ENCODE peak calls at places on chromosomes 16 and 17, in seven cellular contexts. One of them, this sample, is unnamed.

GRCh38 chr16:75644240-75645012 is 3.0 kb downstream of the KARS1 start:
- DNase-seq in A549: no peak
- DNase-seq in K562: no peak
- DNase-seq in SK-N-SH: no peak
- DNase-seq in GM12878: no peak
- DNase-seq in HepG2: no peak
- DNase-seq in H1: no peak
- DNase-seq in this sample: no peak

GRCh38 chr16:66699898-66700297 is 3.4 kb upstream of the CMTM4 start:
- DNase-seq in H1: no peak
- DNase-seq in GM12878: no peak
- DNase-seq in SK-N-SH: no peak
- DNase-seq in A549: no peak
- DNase-seq in HepG2: no peak
- DNase-seq in K562: no peak
- DNase-seq in this sample: no peak

GRCh38 chr17:40862985-40863733 is 3.9 kb downstream of the KRT12 start:
- DNase-seq in HepG2: peak
- DNase-seq in SK-N-SH: no peak
- DNase-seq in GM12878: no peak
- DNase-seq in H1: peak
- DNase-seq in A549: no peak
- DNase-seq in K562: no peak
- DNase-seq in this sample: no peak

GRCh38 chr16:91484-91883 is 13.5 kb downstream of the MPG start:
- DNase-seq in SK-N-SH: no peak
- DNase-seq in HepG2: no peak
- DNase-seq in H1: no peak
- DNase-seq in GM12878: no peak
- DNase-seq in A549: no peak
- DNase-seq in K562: no peak
- DNase-seq in this sample: no peak

GRCh38 chr17:48052956-48053757 is 5.0 kb downstream of the NFE2L1 start:
- DNase-seq in K562: peak
- DNase-seq in GM12878: no peak
- DNase-seq in A549: no peak
- DNase-seq in SK-N-SH: peak
- DNase-seq in HepG2: peak
- DNase-seq in H1: no peak
- DNase-seq in this sample: peak

GRCh38 chr17:7846063-7846735 is 8.7 kb upstream of the TMEM88 start:
- DNase-seq in K562: no peak
- DNase-seq in HepG2: no peak
- DNase-seq in SK-N-SH: no peak
- DNase-seq in GM12878: no peak
- DNase-seq in A549: no peak
- DNase-seq in H1: no peak
- DNase-seq in this sample: no peak

GRCh38 chr16:47927330-47927729 is 228.5 kb downstream of the ABCC12 start:
- DNase-seq in H1: no peak
- DNase-seq in A549: no peak
- DNase-seq in K562: no peak
- DNase-seq in GM12878: no peak
- DNase-seq in HepG2: no peak
- DNase-seq in SK-N-SH: no peak
- DNase-seq in this sample: peak

GRCh38 chr17:39742126-39742855 is 4.6 kb downstream of the GRB7 start:
- DNase-seq in HepG2: no peak
- DNase-seq in A549: no peak
- DNase-seq in H1: no peak
- DNase-seq in K562: no peak
- DNase-seq in GM12878: no peak
- DNase-seq in SK-N-SH: no peak
- DNase-seq in this sample: no peak

GRCh38 chr17:3685174-3685812 is 10.7 kb downstream of the P2RX5 start:
- DNase-seq in HepG2: no peak
- DNase-seq in SK-N-SH: no peak
- DNase-seq in A549: no peak
- DNase-seq in H1: peak
- DNase-seq in K562: no peak
- DNase-seq in GM12878: no peak
- DNase-seq in this sample: no peak

GRCh38 chr17:50672831-50673551 is 34.7 kb downstream of the ANKRD40 start:
- DNase-seq in GM12878: no peak
- DNase-seq in K562: no peak
- DNase-seq in HepG2: no peak
- DNase-seq in SK-N-SH: no peak
- DNase-seq in H1: no peak
- DNase-seq in A549: no peak
- DNase-seq in this sample: no peak

GRCh38 chr16:68091604-68092261 is 6.6 kb downstream of the NFATC3 start:
- DNase-seq in K562: no peak
- DNase-seq in A549: no peak
- DNase-seq in GM12878: no peak
- DNase-seq in H1: no peak
- DNase-seq in SK-N-SH: no peak
- DNase-seq in HepG2: peak
- DNase-seq in this sample: peak

GRCh38 chr17:1005361-1005946 is 8.5 kb downstream of the TIMM22 start:
- DNase-seq in H1: no peak
- DNase-seq in A549: no peak
- DNase-seq in SK-N-SH: peak
- DNase-seq in GM12878: no peak
- DNase-seq in K562: no peak
- DNase-seq in HepG2: no peak
- DNase-seq in this sample: peak

GRCh38 chr17:41455236-41455635 is 11.9 kb downstream of the KRT32 start:
- DNase-seq in GM12878: no peak
- DNase-seq in SK-N-SH: no peak
- DNase-seq in H1: no peak
- DNase-seq in A549: no peak
- DNase-seq in K562: no peak
- DNase-seq in HepG2: no peak
- DNase-seq in this sample: no peak

GRCh38 chr17:46943218-46943510 is 20.2 kb downstream of the GOSR2 start:
- DNase-seq in GM12878: no peak
- DNase-seq in HepG2: no peak
- DNase-seq in A549: no peak
- DNase-seq in H1: no peak
- DNase-seq in SK-N-SH: no peak
- DNase-seq in K562: no peak
- DNase-seq in this sample: no peak

GRCh38 chr17:60169921-60170817 is 20.4 kb downstream of the CA4 start:
- DNase-seq in H1: no peak
- DNase-seq in K562: peak
- DNase-seq in A549: no peak
- DNase-seq in SK-N-SH: no peak
- DNase-seq in GM12878: no peak
- DNase-seq in HepG2: peak
- DNase-seq in this sample: peak
- TF ChIP-seq USF2 in H1: no peak
- TF ChIP-seq USF2 in K562: peak
- TF ChIP-seq USF2 in A549: no peak
- TF ChIP-seq USF2 in SK-N-SH: no peak
- TF ChIP-seq USF2 in GM12878: no peak
- TF ChIP-seq USF2 in HepG2: no peak
- TF ChIP-seq USF2 in this sample: no peak

GRCh38 chr16:56606688-56607618 is 1.4 kb upstream of the MT2A start:
- DNase-seq in H1: no peak
- DNase-seq in GM12878: no peak
- DNase-seq in K562: no peak
- DNase-seq in SK-N-SH: no peak
- DNase-seq in HepG2: peak
- DNase-seq in A549: peak
- DNase-seq in this sample: peak
- TF ChIP-seq RFX5 in H1: no peak
- TF ChIP-seq RFX5 in GM12878: no peak
- TF ChIP-seq RFX5 in K562: no peak
- TF ChIP-seq RFX5 in SK-N-SH: no peak
- TF ChIP-seq RFX5 in HepG2: peak
- TF ChIP-seq RFX5 in A549: no peak
- TF ChIP-seq RFX5 in this sample: no peak

GRCh38 chr17:10060526-10060925 is 137.9 kb downstream of the GAS7 start:
- DNase-seq in SK-N-SH: no peak
- DNase-seq in GM12878: no peak
- DNase-seq in H1: no peak
- DNase-seq in A549: no peak
- DNase-seq in K562: no peak
- DNase-seq in HepG2: no peak
- DNase-seq in this sample: no peak

GRCh38 chr17:10059684-10060211 is 138.7 kb downstream of the GAS7 start:
- DNase-seq in H1: no peak
- DNase-seq in SK-N-SH: no peak
- DNase-seq in A549: no peak
- DNase-seq in K562: no peak
- DNase-seq in GM12878: peak
- DNase-seq in HepG2: no peak
- DNase-seq in this sample: peak

GRCh38 chr17:10061131-10061581 is 137.2 kb downstream of the GAS7 start:
- DNase-seq in GM12878: no peak
- DNase-seq in A549: no peak
- DNase-seq in HepG2: no peak
- DNase-seq in SK-N-SH: peak
- DNase-seq in K562: no peak
- DNase-seq in H1: no peak
- DNase-seq in this sample: no peak

GRCh38 chr17:10063730-10064221 is 134.6 kb downstream of the GAS7 start:
- DNase-seq in HepG2: no peak
- DNase-seq in K562: no peak
- DNase-seq in A549: no peak
- DNase-seq in H1: no peak
- DNase-seq in GM12878: peak
- DNase-seq in SK-N-SH: no peak
- DNase-seq in this sample: peak

DNA sequence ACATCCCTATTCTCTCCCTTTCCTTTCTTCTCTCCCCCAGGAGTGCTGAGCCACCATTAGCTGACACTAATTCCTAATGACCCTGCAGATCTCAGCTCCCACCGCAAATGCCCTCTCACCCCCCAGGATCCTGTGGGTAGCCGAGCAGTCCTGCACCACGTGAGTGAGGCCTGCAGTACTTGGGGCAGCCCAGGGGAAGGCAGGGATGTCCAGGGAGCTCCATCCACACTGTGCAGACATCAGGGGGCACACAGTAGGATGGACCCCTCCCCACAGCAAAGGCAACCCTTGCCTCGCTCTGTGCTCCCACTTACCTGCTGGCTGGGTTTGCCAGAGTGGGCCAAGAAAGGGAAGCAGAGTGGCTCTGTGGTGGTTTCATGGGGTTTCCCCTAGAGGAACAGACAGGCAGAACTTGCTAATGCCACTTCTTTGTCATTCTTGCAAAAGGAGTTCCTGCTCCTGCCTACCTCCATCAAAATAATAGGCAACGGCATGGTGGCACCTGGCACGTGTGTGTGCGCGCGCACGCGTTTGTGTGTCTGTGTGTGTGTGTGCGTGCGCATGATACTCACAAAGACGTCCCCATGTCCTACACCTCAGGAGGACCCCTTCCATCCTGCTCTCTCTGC is 135.5 kb downstream of the GAS7 start:
- DNase-seq in SK-N-SH: no peak
- DNase-seq in K562: no peak
- DNase-seq in A549: no peak
- DNase-seq in HepG2: no peak
- DNase-seq in H1: no peak
- DNase-seq in GM12878: no peak
- DNase-seq in this sample: no peak
- TF ChIP-seq USF2 in SK-N-SH: no peak
- TF ChIP-seq USF2 in K562: no peak
- TF ChIP-seq USF2 in A549: no peak
- TF ChIP-seq USF2 in HepG2: no peak
- TF ChIP-seq USF2 in H1: no peak
- TF ChIP-seq USF2 in GM12878: no peak
- TF ChIP-seq USF2 in this sample: no peak

GRCh38 chr17:53791551-53791950 is 31.2 kb upstream of the KIF2B start:
- DNase-seq in HepG2: no peak
- DNase-seq in GM12878: no peak
- DNase-seq in K562: no peak
- DNase-seq in SK-N-SH: no peak
- DNase-seq in H1: no peak
- DNase-seq in A549: no peak
- DNase-seq in this sample: no peak
- TF ChIP-seq RFX5 in HepG2: no peak
- TF ChIP-seq RFX5 in GM12878: no peak
- TF ChIP-seq RFX5 in K562: no peak
- TF ChIP-seq RFX5 in SK-N-SH: no peak
- TF ChIP-seq RFX5 in H1: no peak
- TF ChIP-seq RFX5 in A549: no peak
- TF ChIP-seq RFX5 in this sample: no peak

GRCh38 chr17:81539961-81540675 is 11.9 kb downstream of the FSCN2 start:
- DNase-seq in K562: no peak
- DNase-seq in GM12878: no peak
- DNase-seq in HepG2: no peak
- DNase-seq in H1: no peak
- DNase-seq in A549: no peak
- DNase-seq in SK-N-SH: no peak
- DNase-seq in this sample: no peak

GRCh38 chr17:81538651-81539570 is 10.7 kb downstream of the FSCN2 start:
- DNase-seq in H1: no peak
- DNase-seq in GM12878: no peak
- DNase-seq in K562: no peak
- DNase-seq in A549: no peak
- DNase-seq in SK-N-SH: no peak
- DNase-seq in HepG2: no peak
- DNase-seq in this sample: no peak

GRCh38 chr17:81537856-81538555 is 9.8 kb downstream of the FSCN2 start:
- DNase-seq in SK-N-SH: no peak
- DNase-seq in HepG2: no peak
- DNase-seq in GM12878: no peak
- DNase-seq in K562: no peak
- DNase-seq in H1: no peak
- DNase-seq in A549: no peak
- DNase-seq in this sample: no peak

GRCh38 chr17:81540676-81541027 is 11.5 kb downstream of the FAAP100 start:
- DNase-seq in K562: no peak
- DNase-seq in GM12878: no peak
- DNase-seq in SK-N-SH: no peak
- DNase-seq in HepG2: no peak
- DNase-seq in A549: no peak
- DNase-seq in H1: no peak
- DNase-seq in this sample: no peak

GRCh38 chr17:81539571-81539900 is 11.4 kb downstream of the FSCN2 start:
- DNase-seq in H1: no peak
- DNase-seq in SK-N-SH: no peak
- DNase-seq in GM12878: no peak
- DNase-seq in K562: no peak
- DNase-seq in A549: no peak
- DNase-seq in HepG2: no peak
- DNase-seq in this sample: no peak
- TF ChIP-seq USF2 in H1: no peak
- TF ChIP-seq USF2 in SK-N-SH: no peak
- TF ChIP-seq USF2 in GM12878: no peak
- TF ChIP-seq USF2 in K562: no peak
- TF ChIP-seq USF2 in A549: no peak
- TF ChIP-seq USF2 in HepG2: no peak
- TF ChIP-seq USF2 in this sample: no peak